ENCODE peak calls at places on chromosomes 7 and 10, in six cellular contexts. L is GM12878, J is SK-N-SH, H is K562, O is H1, M is HepG2. R is an unnamed sample.
A peak's percentile ranks its signal among the peaks of the same experiment; 100 is the strongest.

GRCh38 chr7:3605222-3605621 is 304.2 kb downstream of the SDK1 start:
- DNase-seq in L (no peak), J (no peak), H (no peak), O (no peak), M (no peak), R (no peak)

GRCh38 chr10:30186371-30186875 is 127.0 kb upstream of the JCAD start:
- DNase-seq in L (no peak), J (no peak), H (peak; percentile 10), O (no peak), M (peak; percentile 64), R (no peak)

GRCh38 chr7:151109094-151110048 is 23.1 kb downstream of the AGAP3 start:
- DNase-seq in L (no peak), J (no peak), H (peak; percentile 80), O (no peak), M (no peak), R (no peak)

GRCh38 chr7:127812540-127812939 is 160.5 kb downstream of the SND1 start:
- DNase-seq in L (no peak), J (no peak), H (no peak), O (no peak), M (no peak), R (no peak)

GRCh38 chr7:20270867-20271266 is 53.7 kb upstream of the MACC1 start:
- DNase-seq in L (peak; percentile 74), J (no peak), H (no peak), O (no peak), M (no peak), R (no peak)

GRCh38 chr10:21134645-21135395 is 237.7 kb upstream of the NEBL start:
- DNase-seq in L (no peak), J (no peak), H (no peak), O (no peak), M (peak; percentile 27), R (peak; percentile 38)

GRCh38 chr10:5951167-5951711 is 26.1 kb downstream of the IL15RA start:
- DNase-seq in L (no peak), J (no peak), H (no peak), O (no peak), M (no peak), R (no peak)

GRCh38 chr10:84845628-84846261 is 517.4 kb downstream of the CCSER2 start:
- DNase-seq in L (no peak), J (peak; percentile 50), H (no peak), O (no peak), M (peak; percentile 35), R (peak; percentile 23)

GRCh38 chr10:77037735-77038411 is 599.7 kb downstream of the KCNMA1 start:
- DNase-seq in L (no peak), J (no peak), H (no peak), O (no peak), M (no peak), R (no peak)

GRCh38 chr7:3649250-3649649 is 348.2 kb downstream of the SDK1 start:
- DNase-seq in L (no peak), J (peak; percentile 29), H (no peak), O (no peak), M (no peak), R (no peak)

GRCh38 chr10:43863859-43864591 is 215.3 kb upstream of the ZNF32 start:
- DNase-seq in L (no peak), J (no peak), H (no peak), O (no peak), M (peak; percentile 96), R (no peak)

GRCh38 chr10:48505394-48506112 is 99.3 kb downstream of the ARHGAP22 start:
- DNase-seq in L (no peak), J (no peak), H (peak; percentile 62), O (peak; percentile 31), M (no peak), R (no peak)

GRCh38 chr7:48511021-48511579 is 339.8 kb downstream of the ABCA13 start:
- DNase-seq in L (no peak), J (no peak), H (no peak), O (no peak), M (no peak), R (no peak)

GRCh38 chr7:104160375-104160774 is 47.4 kb downstream of the ORC5 start:
- DNase-seq in L (no peak), J (peak; percentile 17), H (peak; percentile 16), O (no peak), M (no peak), R (no peak)

GRCh38 chr7:150955519-150956394 is 22.4 kb downstream of the KCNH2 start:
- DNase-seq in L (no peak), J (peak; percentile 97), H (peak; percentile 100), O (no peak), M (no peak), R (no peak)

GRCh38 chr10:70773461-70773860 is 11.7 kb downstream of the TBATA start:
- DNase-seq in L (no peak), J (no peak), H (no peak), O (no peak), M (no peak), R (no peak)

GRCh38 chr7:84100866-84101265 is 93.7 kb downstream of the SEMA3A start:
- DNase-seq in L (no peak), J (peak; percentile 42), H (no peak), O (no peak), M (no peak), R (peak; percentile 21)

GRCh38 chr10:85926986-85927385 is 439.6 kb downstream of the GRID1 start:
- DNase-seq in L (peak; percentile 30), J (no peak), H (no peak), O (no peak), M (no peak), R (no peak)

GRCh38 chr7:136964347-136964746 is 95.9 kb downstream of the CHRM2 start:
- DNase-seq in L (no peak), J (no peak), H (no peak), O (no peak), M (no peak), R (no peak)

GRCh38 chr7:36894190-36894589 is 169.9 kb upstream of the AOAH start:
- DNase-seq in L (no peak), J (no peak), H (no peak), O (no peak), M (no peak), R (no peak)

GRCh38 chr10:94500063-94500462 is 45.5 kb upstream of the HELLS start:
- DNase-seq in L (no peak), J (peak; percentile 15), H (peak; percentile 22), O (no peak), M (peak; percentile 10), R (no peak)

GRCh38 chr7:105298439-105298894 is 90.3 kb downstream of the SRPK2 start:
- DNase-seq in L (no peak), J (no peak), H (no peak), O (no peak), M (no peak), R (no peak)

GRCh38 chr10:79401015-79401921 is 44.2 kb downstream of the ZCCHC24 start:
- DNase-seq in L (no peak), J (peak; percentile 93), H (no peak), O (no peak), M (no peak), R (no peak)

GRCh38 chr10:42149027-42149700 is 489.2 kb downstream of the ZNF33B start:
- DNase-seq in L (no peak), J (peak; percentile 4), H (no peak), O (no peak), M (no peak), R (no peak)

GRCh38 chr10:97222346-97222961 is 36.7 kb upstream of the SLIT1 start:
- DNase-seq in L (no peak), J (peak; percentile 46), H (peak; percentile 83), O (peak; percentile 17), M (no peak), R (no peak)

GRCh38 chr7:142000244-142000643 is 4.6 kb downstream of the MGAM start:
- DNase-seq in L (no peak), J (no peak), H (no peak), O (no peak), M (no peak), R (no peak)

GRCh38 chr7:48168159-48168558 is 3.1 kb upstream of the ABCA13 start:
- DNase-seq in L (no peak), J (no peak), H (no peak), O (no peak), M (no peak), R (no peak)

GRCh38 chr10:73232887-73233286 is 14.2 kb downstream of the DNAJC9 start:
- DNase-seq in L (no peak), J (no peak), H (peak; percentile 73), O (no peak), M (no peak), R (no peak)

GRCh38 chr10:1045415-1045814 is 3.5 kb downstream of the IDI1 start:
- DNase-seq in L (no peak), J (no peak), H (no peak), O (no peak), M (no peak), R (no peak)

GRCh38 chr10:29731760-29732159 is 97.0 kb upstream of the SVIL start:
- DNase-seq in L (no peak), J (no peak), H (no peak), O (no peak), M (no peak), R (no peak)

GRCh38 chr10:5615263-5615820 is 51.1 kb downstream of the ASB13 start:
- DNase-seq in L (no peak), J (no peak), H (no peak), O (no peak), M (peak; percentile 45), R (no peak)

DNA sequence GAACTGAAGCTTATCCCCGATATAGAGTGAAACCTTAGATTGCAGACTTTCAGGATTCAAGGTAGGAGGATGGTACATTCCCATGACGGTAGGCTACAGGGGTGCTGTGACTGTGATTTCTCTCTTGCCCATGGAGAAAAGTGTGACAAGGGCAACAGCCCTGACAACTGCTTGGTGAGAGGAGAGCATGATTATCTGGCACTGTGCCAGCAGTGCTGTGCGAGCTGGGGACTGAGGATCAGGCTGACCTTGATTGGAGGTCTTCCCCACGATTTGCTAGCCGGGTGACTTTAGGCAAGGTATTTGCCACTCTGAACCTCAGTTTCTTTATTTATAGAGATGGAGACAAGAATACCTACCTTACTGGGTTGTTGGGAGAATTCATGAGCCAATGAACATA is 229.6 kb downstream of the PTEN start:
- DNase-seq in L (no peak), J (peak; percentile 41), H (peak; percentile 25), O (no peak), M (no peak), R (no peak)
- TF ChIP-seq JUND in L (no peak), J (no peak), H (no peak), O (no peak), M (no peak), R (no peak)

DNA sequence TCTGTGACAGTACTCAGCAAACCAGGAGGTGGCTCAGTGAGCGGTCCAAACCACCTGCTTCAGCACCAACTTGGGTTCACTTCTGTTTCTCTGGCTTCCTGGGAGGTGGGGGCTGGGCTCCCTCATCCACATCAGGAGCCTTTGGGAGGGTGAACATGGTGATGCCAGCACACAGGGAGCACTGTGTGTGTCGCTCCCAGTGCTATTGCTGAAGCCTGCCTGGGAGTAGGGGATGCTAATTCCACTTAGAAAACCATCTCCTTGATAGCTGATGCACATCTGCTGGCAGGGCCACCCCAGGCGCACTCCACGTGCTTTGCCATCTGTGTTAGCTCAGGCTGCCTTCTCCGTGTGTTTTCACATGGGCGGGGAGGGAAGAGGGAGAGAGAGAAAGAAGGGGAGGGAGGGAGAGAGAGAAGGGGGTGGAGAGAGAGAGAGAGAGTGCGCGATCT is 58.0 kb downstream of the RAMP3 start:
- DNase-seq in L (no peak), J (peak; percentile 73), H (no peak), O (no peak), M (no peak), R (no peak)
- TF ChIP-seq YY1 in L (no peak), J (no peak), H (no peak), O (no peak), M (no peak), R (no peak)

GRCh38 chr7:156473476-156474240 is 166.9 kb upstream of the RNF32 start:
- DNase-seq in L (no peak), J (peak; percentile 76), H (peak; percentile 64), O (no peak), M (peak; percentile 25), R (peak; percentile 27)
- TF ChIP-seq JUND in L (no peak), J (no peak), H (no peak), O (no peak), M (no peak), R (no peak)

GRCh38 chr7:52956379-52956915 is 79.0 kb upstream of the POM121L12 start:
- DNase-seq in L (no peak), J (no peak), H (no peak), O (no peak), M (no peak), R (no peak)
- TF ChIP-seq YY1 in L (no peak), J (no peak), H (no peak), O (no peak), M (no peak), R (no peak)

R was measured in HCT116.